ENCODE peak calls at places on chromosomes 2 and 18, in six cellular contexts. One of them, this sample, is unnamed.

GRCh38 chr2:84029903-84030559 is 429.0 kb downstream of the SUCLG1 start:
- DNase-seq in fibroblast of mammary gland: no peak
- DNase-seq in nephron progenitor cell: no peak
- DNase-seq in upper lobe of left lung: no peak
- DNase-seq in lower lobe of right lung: no peak
- DNase-seq in fibroblast of the aortic adventitia: no peak
- DNase-seq in this sample: no peak

GRCh38 chr2:188975497-188976102 is 1.4 kb downstream of the COL3A1 start:
- DNase-seq in nephron progenitor cell: no peak
- DNase-seq in fibroblast of the aortic adventitia: peak; percentile 98
- DNase-seq in upper lobe of left lung: no peak
- DNase-seq in fibroblast of mammary gland: peak; percentile 97
- DNase-seq in lower lobe of right lung: no peak
- DNase-seq in this sample: no peak

GRCh38 chr2:173652731-173653426 is 298.2 kb downstream of the CDCA7 start:
- DNase-seq in upper lobe of left lung: no peak
- DNase-seq in lower lobe of right lung: no peak
- DNase-seq in nephron progenitor cell: no peak
- DNase-seq in fibroblast of the aortic adventitia: peak; percentile 96
- DNase-seq in fibroblast of mammary gland: peak; percentile 97
- DNase-seq in this sample: no peak

GRCh38 chr2:176565641-176566323 is 296.5 kb downstream of the MTX2 start:
- DNase-seq in fibroblast of the aortic adventitia: no peak
- DNase-seq in nephron progenitor cell: peak; percentile 30
- DNase-seq in fibroblast of mammary gland: peak; percentile 4
- DNase-seq in upper lobe of left lung: peak; percentile 22
- DNase-seq in lower lobe of right lung: no peak
- DNase-seq in this sample: no peak

GRCh38 chr2:27077231-27077630 is 1.2 kb upstream of the EMILIN1 start:
- DNase-seq in upper lobe of left lung: no peak
- DNase-seq in fibroblast of the aortic adventitia: no peak
- DNase-seq in fibroblast of mammary gland: no peak
- DNase-seq in nephron progenitor cell: no peak
- DNase-seq in lower lobe of right lung: no peak
- DNase-seq in this sample: no peak

GRCh38 chr2:167253025-167253424 is 364.7 kb downstream of the XIRP2 start:
- DNase-seq in upper lobe of left lung: no peak
- DNase-seq in lower lobe of right lung: no peak
- DNase-seq in fibroblast of mammary gland: peak; percentile 6
- DNase-seq in fibroblast of the aortic adventitia: no peak
- DNase-seq in nephron progenitor cell: no peak
- DNase-seq in this sample: no peak

GRCh38 chr18:11522992-11523391 is 86.4 kb upstream of the SLC35G4 start:
- DNase-seq in upper lobe of left lung: no peak
- DNase-seq in fibroblast of the aortic adventitia: no peak
- DNase-seq in nephron progenitor cell: no peak
- DNase-seq in lower lobe of right lung: no peak
- DNase-seq in fibroblast of mammary gland: no peak
- DNase-seq in this sample: no peak

GRCh38 chr18:49023938-49024341 is 73.2 kb upstream of the SMAD7 start:
- DNase-seq in nephron progenitor cell: no peak
- DNase-seq in fibroblast of the aortic adventitia: no peak
- DNase-seq in upper lobe of left lung: no peak
- DNase-seq in fibroblast of mammary gland: no peak
- DNase-seq in lower lobe of right lung: no peak
- DNase-seq in this sample: peak; percentile 36

GRCh38 chr2:12173271-12173942 is 427.0 kb downstream of the LPIN1 start:
- DNase-seq in lower lobe of right lung: no peak
- DNase-seq in fibroblast of the aortic adventitia: peak; percentile 22
- DNase-seq in upper lobe of left lung: no peak
- DNase-seq in nephron progenitor cell: no peak
- DNase-seq in fibroblast of mammary gland: peak; percentile 28
- DNase-seq in this sample: no peak

GRCh38 chr18:36780748-36781147 is 48.1 kb downstream of the TPGS2 start:
- DNase-seq in lower lobe of right lung: no peak
- DNase-seq in fibroblast of mammary gland: peak; percentile 16
- DNase-seq in upper lobe of left lung: no peak
- DNase-seq in nephron progenitor cell: no peak
- DNase-seq in fibroblast of the aortic adventitia: no peak
- DNase-seq in this sample: no peak

GRCh38 chr2:26559044-26559405 is 81.1 kb upstream of the OTOF start:
- DNase-seq in upper lobe of left lung: no peak
- DNase-seq in fibroblast of the aortic adventitia: no peak
- DNase-seq in lower lobe of right lung: no peak
- DNase-seq in fibroblast of mammary gland: no peak
- DNase-seq in nephron progenitor cell: no peak
- DNase-seq in this sample: no peak

GRCh38 chr2:37365669-37366068 is 21.2 kb downstream of the QPCT start:
- DNase-seq in nephron progenitor cell: no peak
- DNase-seq in fibroblast of the aortic adventitia: no peak
- DNase-seq in lower lobe of right lung: no peak
- DNase-seq in fibroblast of mammary gland: no peak
- DNase-seq in upper lobe of left lung: no peak
- DNase-seq in this sample: no peak

GRCh38 chr18:79447703-79448367 is 52.1 kb downstream of the NFATC1 start:
- DNase-seq in lower lobe of right lung: no peak
- DNase-seq in fibroblast of the aortic adventitia: no peak
- DNase-seq in nephron progenitor cell: no peak
- DNase-seq in fibroblast of mammary gland: peak; percentile 30
- DNase-seq in upper lobe of left lung: no peak
- DNase-seq in this sample: no peak

GRCh38 chr18:58438984-58439311 is 189.9 kb downstream of the ALPK2 start:
- DNase-seq in lower lobe of right lung: no peak
- DNase-seq in fibroblast of the aortic adventitia: no peak
- DNase-seq in upper lobe of left lung: no peak
- DNase-seq in nephron progenitor cell: no peak
- DNase-seq in fibroblast of mammary gland: no peak
- DNase-seq in this sample: no peak

DNA sequence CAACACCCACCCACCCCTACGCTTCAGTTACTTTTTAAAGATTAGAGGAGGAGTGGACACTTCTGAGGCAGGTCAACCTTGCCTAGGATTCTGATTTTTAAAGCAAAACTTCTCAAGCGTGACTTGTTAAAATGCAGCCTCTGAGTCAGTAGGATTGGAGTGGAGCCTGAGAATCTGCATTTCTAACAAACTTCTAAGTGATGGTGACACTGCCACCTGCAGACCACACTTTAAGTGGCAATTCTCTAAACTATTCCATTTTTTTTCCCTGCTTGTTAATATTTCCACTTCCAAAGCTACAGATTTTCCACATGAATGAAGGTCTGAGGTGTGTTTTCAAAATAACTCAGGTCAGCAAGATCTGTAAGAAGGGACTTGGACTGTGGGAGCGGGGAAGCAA is 171.1 kb upstream of the CCDC150 start:
- DNase-seq in lower lobe of right lung: no peak
- DNase-seq in fibroblast of the aortic adventitia: no peak
- DNase-seq in fibroblast of mammary gland: no peak
- DNase-seq in upper lobe of left lung: no peak
- DNase-seq in nephron progenitor cell: no peak
- DNase-seq in this sample: no peak
- TF ChIP-seq CTCF in lower lobe of right lung: no peak
- TF ChIP-seq CTCF in fibroblast of the aortic adventitia: no peak
- TF ChIP-seq CTCF in fibroblast of mammary gland: no peak
- TF ChIP-seq CTCF in upper lobe of left lung: no peak
- TF ChIP-seq CTCF in nephron progenitor cell: no peak
- TF ChIP-seq CTCF in this sample: no peak

GRCh38 chr18:30376515-30376914 is 666.0 kb downstream of the DSC3 start:
- DNase-seq in upper lobe of left lung: no peak
- DNase-seq in fibroblast of the aortic adventitia: no peak
- DNase-seq in lower lobe of right lung: no peak
- DNase-seq in fibroblast of mammary gland: no peak
- DNase-seq in nephron progenitor cell: no peak
- DNase-seq in this sample: no peak
- TF ChIP-seq CTCF in upper lobe of left lung: no peak
- TF ChIP-seq CTCF in fibroblast of the aortic adventitia: no peak
- TF ChIP-seq CTCF in lower lobe of right lung: no peak
- TF ChIP-seq CTCF in fibroblast of mammary gland: no peak
- TF ChIP-seq CTCF in nephron progenitor cell: no peak
- TF ChIP-seq CTCF in this sample: no peak

DNA sequence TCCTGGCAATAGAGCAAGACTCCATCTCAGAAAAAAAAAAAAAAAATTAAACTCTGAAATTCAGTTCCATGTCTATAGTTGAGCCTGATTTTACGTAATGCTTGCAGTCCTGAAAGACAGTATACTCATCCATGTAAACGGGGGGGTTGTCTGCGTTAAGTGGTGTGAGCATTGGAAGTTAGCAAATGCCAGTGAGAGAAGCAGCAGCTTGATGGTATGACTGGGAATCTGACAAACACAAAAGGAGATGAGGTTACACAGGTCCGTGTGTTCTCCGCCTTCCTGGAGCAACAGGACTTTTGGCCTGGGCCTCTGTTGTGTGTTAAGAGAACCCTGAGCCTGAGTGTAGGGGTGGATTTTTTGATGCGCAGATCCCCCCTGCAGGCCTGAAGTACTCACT is 82.9 kb downstream of the PRKCE start:
- DNase-seq in upper lobe of left lung: no peak
- DNase-seq in nephron progenitor cell: no peak
- DNase-seq in fibroblast of mammary gland: no peak
- DNase-seq in lower lobe of right lung: no peak
- DNase-seq in fibroblast of the aortic adventitia: no peak
- DNase-seq in this sample: no peak
- TF ChIP-seq CTCF in upper lobe of left lung: no peak
- TF ChIP-seq CTCF in nephron progenitor cell: no peak
- TF ChIP-seq CTCF in fibroblast of mammary gland: no peak
- TF ChIP-seq CTCF in lower lobe of right lung: no peak
- TF ChIP-seq CTCF in fibroblast of the aortic adventitia: no peak
- TF ChIP-seq CTCF in this sample: no peak

GRCh38 chr2:134917219-134917957 is 1.2 kb upstream of the CCNT2 start:
- DNase-seq in upper lobe of left lung: peak; percentile 27
- DNase-seq in fibroblast of the aortic adventitia: peak; percentile 52
- DNase-seq in nephron progenitor cell: peak; percentile 14
- DNase-seq in fibroblast of mammary gland: peak; percentile 5
- DNase-seq in lower lobe of right lung: peak; percentile 47
- DNase-seq in this sample: no peak

GRCh38 chr2:134919360-134920210 is 963 bp downstream of the CCNT2 start:
- DNase-seq in nephron progenitor cell: no peak
- DNase-seq in lower lobe of right lung: no peak
- DNase-seq in fibroblast of mammary gland: no peak
- DNase-seq in fibroblast of the aortic adventitia: peak; percentile 26
- DNase-seq in upper lobe of left lung: peak; percentile 44
- DNase-seq in this sample: no peak

GRCh38 chr2:134917958-134918517 is 584 bp upstream of the CCNT2 start:
- DNase-seq in nephron progenitor cell: no peak
- DNase-seq in lower lobe of right lung: no peak
- DNase-seq in upper lobe of left lung: no peak
- DNase-seq in fibroblast of the aortic adventitia: no peak
- DNase-seq in fibroblast of mammary gland: no peak
- DNase-seq in this sample: peak; percentile 87

DNA sequence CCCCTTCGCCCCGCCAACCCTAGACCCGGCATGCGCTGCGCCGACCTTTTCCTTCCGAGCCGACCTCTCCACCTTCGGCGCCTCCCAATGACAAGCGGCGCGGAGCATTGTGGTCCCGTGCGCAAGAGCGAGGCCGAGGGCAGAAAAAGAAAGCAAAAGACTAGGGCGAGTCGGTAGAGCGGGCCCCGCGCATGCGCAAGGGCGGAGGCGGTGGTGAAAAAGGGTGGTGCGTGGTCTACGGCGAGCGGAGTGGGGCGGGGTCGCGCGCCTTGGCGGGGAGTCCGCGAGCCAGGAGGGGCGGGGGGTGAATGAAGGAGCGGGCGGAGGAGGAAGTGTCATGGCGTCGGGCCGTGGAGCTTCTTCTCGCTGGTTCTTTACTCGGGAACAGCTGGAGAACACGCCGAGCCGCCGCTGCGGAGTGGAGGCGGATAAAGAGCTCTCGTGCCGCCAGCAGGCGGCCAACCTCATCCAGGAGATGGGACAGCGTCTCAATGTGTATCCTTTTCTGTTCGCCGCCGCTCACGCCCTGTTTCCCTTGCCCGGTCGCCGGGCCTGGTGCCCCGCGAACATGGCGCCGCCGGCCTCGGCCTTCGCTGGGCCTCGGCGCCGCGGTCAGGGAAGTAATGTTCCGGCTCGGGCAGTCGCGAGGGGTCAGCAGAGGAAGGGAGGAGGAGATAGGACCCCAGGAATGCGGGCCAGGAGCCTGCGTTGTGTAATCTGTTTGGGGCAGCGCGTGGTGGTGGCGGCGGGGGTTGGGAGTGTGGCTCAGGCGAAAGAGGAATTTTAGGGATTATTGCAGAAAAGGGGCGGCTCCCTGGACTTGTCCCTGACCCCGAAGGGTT is at the start of gene CCNT2:
- DNase-seq in fibroblast of the aortic adventitia: peak; percentile 99
- DNase-seq in lower lobe of right lung: peak; percentile 99
- DNase-seq in upper lobe of left lung: peak; percentile 98
- DNase-seq in nephron progenitor cell: peak; percentile 99
- DNase-seq in fibroblast of mammary gland: peak; percentile 98
- DNase-seq in this sample: peak; percentile 98
- TF ChIP-seq CTCF in fibroblast of the aortic adventitia: no peak
- TF ChIP-seq CTCF in lower lobe of right lung: peak; percentile 11
- TF ChIP-seq CTCF in upper lobe of left lung: peak; percentile 27
- TF ChIP-seq CTCF in nephron progenitor cell: peak; percentile 12
- TF ChIP-seq CTCF in fibroblast of mammary gland: no peak
- TF ChIP-seq CTCF in this sample: peak; percentile 30

GRCh38 chr2:219997341-219997851 is 370.0 kb downstream of the SLC4A3 start:
- DNase-seq in lower lobe of right lung: no peak
- DNase-seq in upper lobe of left lung: no peak
- DNase-seq in fibroblast of mammary gland: peak; percentile 52
- DNase-seq in nephron progenitor cell: peak; percentile 72
- DNase-seq in fibroblast of the aortic adventitia: peak; percentile 87
- DNase-seq in this sample: peak; percentile 46
- TF ChIP-seq CTCF in lower lobe of right lung: peak; percentile 23
- TF ChIP-seq CTCF in upper lobe of left lung: peak; percentile 18
- TF ChIP-seq CTCF in fibroblast of mammary gland: peak; percentile 55
- TF ChIP-seq CTCF in nephron progenitor cell: peak; percentile 53
- TF ChIP-seq CTCF in fibroblast of the aortic adventitia: peak; percentile 76
- TF ChIP-seq CTCF in this sample: peak; percentile 61